ENCODE peak calls at places on chromosomes 3 and 15, in four cellular contexts. U, I, G and M are unnamed samples. For H3K4me1, the result is how much of the 10 kb centered on the place peaks cover.

GRCh38 chr15:48603123-48603500 is 42.4 kb downstream of the FBN1 start:
- DNase-seq in U (no peak), I (no peak), G (no peak), M (no peak)

GRCh38 chr15:35399901-35400300 is 146.1 kb downstream of the DPH6 start:
- DNase-seq in U (no peak), I (no peak), G (no peak), M (no peak)

GRCh38 chr15:98873441-98874218 is 134.0 kb downstream of the PGPEP1L start:
- DNase-seq in U (peak), I (no peak), G (no peak), M (no peak)

GRCh38 chr3:70606018-70606417 is 293.6 kb upstream of the MDFIC2 start:
- DNase-seq in U (no peak), I (no peak), G (no peak), M (no peak)

GRCh38 chr15:35697549-35698299 is 151.8 kb upstream of the DPH6 start:
- DNase-seq in U (peak), I (no peak), G (no peak), M (no peak)

GRCh38 chr3:197730200-197730599 is 6.5 kb downstream of the RUBCN start:
- DNase-seq in U (no peak), I (no peak), G (no peak), M (no peak)

GRCh38 chr3:73766599-73767378 is 142.0 kb upstream of the PDZRN3 start:
- DNase-seq in U (peak), I (no peak), G (no peak), M (no peak)

GRCh38 chr3:150158974-150159625 is 188.4 kb upstream of the PFN2 start:
- DNase-seq in U (no peak), I (no peak), G (no peak), M (no peak)

GRCh38 chr3:129461461-129462146 is 21.6 kb downstream of the IFT122 start:
- DNase-seq in U (no peak), I (no peak), G (no peak), M (no peak)

GRCh38 chr3:119543147-119543546 is 16.3 kb downstream of the CD80 start:
- DNase-seq in U (no peak), I (no peak), G (no peak), M (no peak)

GRCh38 chr3:142088522-142088921 is 60.8 kb downstream of the TFDP2 start:
- DNase-seq in U (no peak), I (no peak), G (no peak), M (no peak)

GRCh38 chr3:40843851-40844548 is 319.2 kb downstream of the ZNF621 start:
- DNase-seq in U (no peak), I (no peak), G (no peak), M (no peak)

GRCh38 chr3:113287818-113288648 is 76.7 kb downstream of the BOC start:
- DNase-seq in U (peak), I (no peak), G (peak), M (peak)

GRCh38 chr3:58403513-58404109 is 30.0 kb downstream of the PDHB start:
- DNase-seq in U (no peak), I (no peak), G (no peak), M (no peak)

GRCh38 chr3:195139876-195140240 is 131.1 kb downstream of the XXYLT1 start:
- DNase-seq in U (no peak), I (no peak), G (no peak), M (no peak)

GRCh38 chr3:122964844-122965243 is 62.7 kb downstream of the SEMA5B start:
- DNase-seq in U (no peak), I (no peak), G (no peak), M (no peak)

GRCh38 chr3:135368316-135368715 is 573.3 kb downstream of the EPHB1 start:
- DNase-seq in U (peak), I (no peak), G (no peak), M (no peak)

DNA sequence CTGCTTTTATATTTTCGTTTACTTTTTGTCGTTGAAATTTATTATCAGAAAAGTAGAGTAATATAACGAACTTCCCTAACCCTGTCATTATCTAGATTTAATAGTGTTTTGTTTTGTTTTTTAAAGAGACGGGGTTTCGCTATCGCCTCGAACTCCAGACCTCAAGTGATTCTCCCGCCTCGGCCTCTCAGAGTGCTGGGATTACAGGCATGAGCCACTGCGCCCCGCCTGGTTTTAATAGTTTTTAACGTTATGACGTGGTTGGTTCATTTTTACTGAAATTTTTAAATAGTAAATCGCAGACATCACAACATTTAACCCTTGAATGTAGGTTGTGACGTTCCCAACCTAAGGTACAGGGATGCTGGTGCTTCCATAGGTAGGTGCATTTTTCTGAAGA is 1.0 kb downstream of the NGRN start:
- DNase-seq in U (no peak), I (no peak), G (peak), M (peak)
- H3K4me3 ChIP-seq in U (peak), I (peak), G (peak), M (peak)

DNA sequence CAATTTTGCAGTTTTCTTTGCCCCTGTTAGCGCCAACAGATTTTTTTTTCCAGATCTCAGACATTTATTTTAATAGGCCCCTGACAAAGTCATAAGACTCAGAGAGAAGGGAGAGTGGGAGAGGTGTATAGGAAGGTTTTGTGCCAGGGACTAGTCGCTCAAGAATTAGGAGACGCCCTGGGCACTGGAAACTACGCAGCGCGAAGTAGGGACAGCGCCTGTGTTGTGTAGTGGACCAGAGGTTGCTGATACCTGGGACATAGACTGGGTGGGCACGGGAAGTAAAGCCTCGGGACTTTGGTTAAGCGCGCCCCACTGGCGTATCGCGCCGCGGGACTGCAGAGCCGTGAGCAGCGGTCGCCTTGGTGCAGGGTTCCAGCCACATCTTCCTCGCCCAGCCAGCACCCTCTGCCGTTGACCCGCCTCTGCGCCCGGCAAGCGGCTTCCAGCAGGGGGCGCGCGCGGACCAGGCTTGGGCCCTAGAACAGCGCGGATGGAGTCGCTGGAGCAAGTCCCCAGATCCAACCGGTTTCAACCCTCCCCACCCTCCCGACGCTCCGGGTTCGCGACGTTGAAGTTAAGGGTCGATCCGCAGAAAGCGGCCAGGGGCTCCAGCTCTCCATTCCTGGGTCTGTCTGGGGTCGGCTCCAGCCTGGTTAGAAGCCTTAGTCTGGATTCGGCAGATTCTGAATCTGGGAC is 3.0 kb upstream of the ISLR2 start:
- DNase-seq in U (peak), I (peak), G (peak), M (peak)
- TF ChIP-seq CTCF in U (peak), I (peak), G (peak), M (peak)

GRCh38 chr3:55637906-55638635 is 151.0 kb upstream of the WNT5A start:
- DNase-seq in U (no peak), I (no peak), G (no peak), M (no peak)

GRCh38 chr3:55641914-55642313 is 154.8 kb upstream of the WNT5A start:
- DNase-seq in U (no peak), I (no peak), G (no peak), M (no peak)

GRCh38 chr3:55639886-55640765 is 153.0 kb upstream of the WNT5A start:
- DNase-seq in U (no peak), I (no peak), G (no peak), M (no peak)

GRCh38 chr3:55636300-55637195 is 149.4 kb upstream of the WNT5A start:
- DNase-seq in U (no peak), I (no peak), G (peak), M (peak)

GRCh38 chr3:55639143-55639542 is 152.0 kb upstream of the WNT5A start:
- DNase-seq in U (no peak), I (no peak), G (no peak), M (no peak)
- H3K4me1 ChIP-seq in U (under half), I (under half), G (under half), M (under half)

GRCh38 chr3:183114779-183115178 is 15.5 kb upstream of the MCCC1 start:
- DNase-seq in U (peak), I (no peak), G (no peak), M (no peak)

GRCh38 chr3:183114374-183114773 is 15.1 kb upstream of the MCCC1 start:
- DNase-seq in U (no peak), I (no peak), G (no peak), M (no peak)

GRCh38 chr3:183116051-183116614 is 16.8 kb upstream of the MCCC1 start:
- DNase-seq in U (peak), I (no peak), G (peak), M (peak)

GRCh38 chr3:183120538-183121215 is 21.4 kb upstream of the MCCC1 start:
- DNase-seq in U (no peak), I (no peak), G (no peak), M (no peak)

DNA sequence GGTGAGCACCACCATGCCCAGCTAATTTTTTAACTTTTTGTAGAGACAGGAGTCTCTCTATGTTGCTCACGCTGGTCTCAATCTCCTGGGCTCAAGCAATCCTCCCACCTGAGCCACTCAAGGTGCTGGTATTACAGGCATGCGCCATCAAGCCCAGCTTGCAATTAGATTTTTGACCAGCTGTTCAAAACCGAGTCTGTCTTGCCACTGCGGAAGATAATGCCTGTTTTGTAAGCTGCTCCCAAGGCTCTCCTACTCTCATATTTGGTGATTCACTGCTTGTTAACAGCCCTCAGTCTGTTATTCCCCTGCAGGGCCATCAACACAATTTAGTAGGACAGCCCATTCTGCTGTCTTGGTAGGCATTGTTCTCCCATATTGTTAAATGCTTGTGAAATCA is 17.8 kb upstream of the MCCC1 start:
- DNase-seq in U (no peak), I (no peak), G (no peak), M (no peak)
- H3K4me3 ChIP-seq in U (no peak), I (no peak), G (no peak), M (no peak)

DNA sequence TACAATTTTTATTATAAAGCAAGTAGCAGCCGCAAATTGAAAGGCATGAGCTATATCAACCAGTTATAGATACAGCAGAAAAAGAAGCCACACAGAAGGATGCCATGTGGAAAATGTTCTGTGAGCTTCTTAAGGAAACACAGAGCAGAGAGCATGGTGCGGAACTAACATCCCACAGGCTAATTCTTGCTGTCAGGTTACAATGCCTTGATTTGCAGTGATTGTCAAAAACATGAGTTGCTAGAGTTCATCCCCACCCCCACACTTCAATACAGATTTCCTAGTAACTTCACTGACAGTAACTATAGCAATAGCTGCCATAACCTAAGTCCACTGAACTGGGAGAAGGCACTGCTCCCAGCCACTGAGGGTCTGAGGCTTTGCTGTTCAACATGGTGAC is 821.6 kb downstream of the SQOR start:
- DNase-seq in U (no peak), I (no peak), G (no peak), M (no peak)
- TF ChIP-seq CTCF in U (no peak), I (no peak), G (no peak), M (no peak)

GRCh38 chr15:40456738-40457137 is 14.0 kb upstream of the CHST14 start:
- DNase-seq in U (no peak), I (peak), G (no peak), M (no peak)

GRCh38 chr15:40454904-40455391 is 14.2 kb downstream of the BAHD1 start:
- DNase-seq in U (no peak), I (no peak), G (no peak), M (no peak)

GRCh38 chr15:40458495-40459371 is 12.1 kb upstream of the CHST14 start:
- DNase-seq in U (no peak), I (peak), G (no peak), M (no peak)

GRCh38 chr15:40459391-40460015 is 11.3 kb upstream of the CHST14 start:
- DNase-seq in U (no peak), I (peak), G (no peak), M (no peak)

GRCh38 chr15:40456299-40456712 is 14.5 kb upstream of the CHST14 start:
- DNase-seq in U (no peak), I (peak), G (no peak), M (no peak)
- H3K4me1 ChIP-seq in U (under half), I (under half), G (under half), M (under half)

DNA sequence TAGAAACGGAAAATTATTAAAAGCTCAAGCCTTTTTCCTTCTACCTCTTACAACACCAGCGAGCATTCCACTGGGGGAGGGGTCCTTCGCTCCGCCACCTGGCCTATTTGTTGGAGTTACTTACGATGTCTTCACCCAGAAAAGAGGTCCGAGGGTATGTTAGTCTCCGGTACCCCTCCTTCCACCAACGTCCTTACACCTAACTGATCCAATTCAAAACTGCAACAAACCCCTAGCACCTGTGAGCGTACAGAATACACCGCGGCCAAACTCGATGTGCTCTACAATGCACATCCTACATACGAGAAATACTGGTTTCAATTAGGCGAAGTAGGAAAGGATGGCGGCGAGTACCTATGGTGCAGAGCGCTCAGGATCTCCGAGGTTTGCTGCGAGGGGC is 958 bp downstream of the SLITRK3 start:
- DNase-seq in U (peak), I (no peak), G (no peak), M (peak)
- H3K4me3 ChIP-seq in U (peak), I (peak), G (peak), M (no peak)

GRCh38 chr3:11020764-11021163 is 28.2 kb downstream of the SLC6A1 start:
- DNase-seq in U (no peak), I (no peak), G (no peak), M (no peak)

GRCh38 chr3:11022115-11022514 is 29.6 kb downstream of the SLC6A1 start:
- DNase-seq in U (no peak), I (no peak), G (no peak), M (no peak)

GRCh38 chr3:11019116-11019515 is 26.6 kb downstream of the SLC6A1 start:
- DNase-seq in U (no peak), I (no peak), G (no peak), M (no peak)

GRCh38 chr3:11024181-11024580 is 31.6 kb downstream of the SLC6A1 start:
- DNase-seq in U (no peak), I (no peak), G (no peak), M (no peak)

GRCh38 chr3:11021611-11022011 is 29.1 kb downstream of the SLC6A1 start:
- DNase-seq in U (peak), I (no peak), G (no peak), M (no peak)
- TF ChIP-seq CTCF in U (peak), I (no peak), G (no peak), M (no peak)

DNA sequence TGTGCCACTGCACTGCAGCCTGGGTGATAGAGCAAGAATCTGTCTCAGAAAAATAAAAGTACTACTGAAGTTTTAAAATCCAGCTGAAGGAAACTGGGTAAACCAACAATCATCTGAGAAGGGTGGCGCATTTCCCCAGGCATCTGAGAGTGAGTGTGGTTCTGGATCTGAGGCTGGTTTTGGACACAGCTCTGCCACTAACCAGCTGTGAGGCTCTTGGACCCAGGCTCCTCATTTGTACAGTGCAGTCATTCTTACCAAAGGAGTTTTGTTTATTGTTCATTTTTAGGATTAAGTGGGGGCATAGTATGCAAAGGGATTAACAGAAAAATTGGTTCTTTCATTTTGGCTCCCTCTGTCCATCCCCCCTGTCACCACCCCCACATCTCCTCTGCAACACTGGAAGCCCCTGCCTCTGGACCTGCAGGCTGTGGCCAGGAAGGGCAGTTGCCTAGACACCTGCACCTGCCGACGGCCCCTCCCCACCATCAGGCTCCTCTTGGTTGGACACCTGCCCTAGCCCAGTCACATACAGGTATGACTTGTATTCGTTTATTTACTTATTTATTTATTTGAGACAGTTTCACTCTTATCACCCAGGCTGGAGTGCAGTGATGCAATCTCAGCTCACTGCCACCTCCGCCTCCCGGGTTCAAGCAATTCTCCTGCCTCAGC is 8.8 kb downstream of the NUP210 start:
- DNase-seq in U (no peak), I (peak), G (no peak), M (no peak)
- H3K4me1 ChIP-seq in U (under half), I (under half), G (under half), M (under half)

GRCh38 chr15:56817690-56818089 is 84.4 kb upstream of the ZNF280D start:
- DNase-seq in U (no peak), I (no peak), G (no peak), M (no peak)
- H3K4me3 ChIP-seq in U (no peak), I (no peak), G (no peak), M (no peak)